ENCODE peak calls at places on chromosomes 6 and 20, in eight cellular contexts. One of them, this sample, is unnamed.
A peak's percentile ranks its signal among the peaks of the same experiment; 100 is the strongest.

GRCh38 chr20:49595811-49596545 is 28.0 kb upstream of the PTGIS start:
- DNase-seq in dorsolateral prefrontal cortex: no peak
- DNase-seq in fibroblast of lung: peak; percentile 91
- DNase-seq in uterus: peak; percentile 71
- DNase-seq in right cardiac atrium: no peak
- DNase-seq in brain microvascular endothelial cell: peak; percentile 64
- DNase-seq in BE2C: no peak
- DNase-seq in fibroblast of villous mesenchyme: no peak
- DNase-seq in this sample: no peak

GRCh38 chr6:13272131-13273046 is 55.9 kb downstream of the TBC1D7 start:
- DNase-seq in dorsolateral prefrontal cortex: no peak
- DNase-seq in fibroblast of lung: peak; percentile 63
- DNase-seq in uterus: no peak
- DNase-seq in right cardiac atrium: peak; percentile 75
- DNase-seq in brain microvascular endothelial cell: no peak
- DNase-seq in BE2C: no peak
- DNase-seq in fibroblast of villous mesenchyme: no peak
- DNase-seq in this sample: no peak

GRCh38 chr20:17571153-17571527 is 1.3 kb downstream of the DSTN start:
- DNase-seq in dorsolateral prefrontal cortex: no peak
- DNase-seq in fibroblast of lung: peak; percentile 24
- DNase-seq in uterus: no peak
- DNase-seq in right cardiac atrium: no peak
- DNase-seq in brain microvascular endothelial cell: no peak
- DNase-seq in BE2C: no peak
- DNase-seq in fibroblast of villous mesenchyme: peak; percentile 47
- DNase-seq in this sample: no peak

GRCh38 chr6:111427341-111428116 is 55.5 kb downstream of the REV3L start:
- DNase-seq in dorsolateral prefrontal cortex: no peak
- DNase-seq in fibroblast of lung: peak; percentile 87
- DNase-seq in uterus: no peak
- DNase-seq in right cardiac atrium: no peak
- DNase-seq in brain microvascular endothelial cell: peak; percentile 85
- DNase-seq in BE2C: no peak
- DNase-seq in fibroblast of villous mesenchyme: peak; percentile 93
- DNase-seq in this sample: no peak

GRCh38 chr20:11387189-11387754 is 530.4 kb upstream of the BTBD3 start:
- DNase-seq in dorsolateral prefrontal cortex: no peak
- DNase-seq in fibroblast of lung: peak; percentile 97
- DNase-seq in uterus: no peak
- DNase-seq in right cardiac atrium: no peak
- DNase-seq in brain microvascular endothelial cell: peak; percentile 89
- DNase-seq in BE2C: no peak
- DNase-seq in fibroblast of villous mesenchyme: peak; percentile 92
- DNase-seq in this sample: no peak

GRCh38 chr6:77337392-77337791 is 125.9 kb downstream of the HTR1B start:
- DNase-seq in dorsolateral prefrontal cortex: no peak
- DNase-seq in fibroblast of lung: no peak
- DNase-seq in uterus: no peak
- DNase-seq in right cardiac atrium: no peak
- DNase-seq in brain microvascular endothelial cell: no peak
- DNase-seq in BE2C: no peak
- DNase-seq in fibroblast of villous mesenchyme: no peak
- DNase-seq in this sample: no peak

GRCh38 chr6:139355777-139356445 is 18.5 kb downstream of the CITED2 start:
- DNase-seq in dorsolateral prefrontal cortex: no peak
- DNase-seq in fibroblast of lung: no peak
- DNase-seq in uterus: no peak
- DNase-seq in right cardiac atrium: no peak
- DNase-seq in brain microvascular endothelial cell: no peak
- DNase-seq in BE2C: no peak
- DNase-seq in fibroblast of villous mesenchyme: no peak
- DNase-seq in this sample: no peak

GRCh38 chr20:62411479-62412193 is 4.6 kb upstream of the CABLES2 start:
- DNase-seq in dorsolateral prefrontal cortex: no peak
- DNase-seq in fibroblast of lung: no peak
- DNase-seq in uterus: no peak
- DNase-seq in right cardiac atrium: no peak
- DNase-seq in brain microvascular endothelial cell: no peak
- DNase-seq in BE2C: no peak
- DNase-seq in fibroblast of villous mesenchyme: no peak
- DNase-seq in this sample: no peak

GRCh38 chr6:106077170-106077569 is 9.0 kb upstream of the PRDM1 start:
- DNase-seq in dorsolateral prefrontal cortex: no peak
- DNase-seq in fibroblast of lung: peak; percentile 43
- DNase-seq in uterus: no peak
- DNase-seq in right cardiac atrium: no peak
- DNase-seq in brain microvascular endothelial cell: no peak
- DNase-seq in BE2C: no peak
- DNase-seq in fibroblast of villous mesenchyme: no peak
- DNase-seq in this sample: no peak

GRCh38 chr20:5297280-5298004 is 19.3 kb downstream of the PROKR2 start:
- DNase-seq in dorsolateral prefrontal cortex: no peak
- DNase-seq in fibroblast of lung: peak; percentile 21
- DNase-seq in uterus: no peak
- DNase-seq in right cardiac atrium: no peak
- DNase-seq in brain microvascular endothelial cell: no peak
- DNase-seq in BE2C: no peak
- DNase-seq in fibroblast of villous mesenchyme: peak; percentile 13
- DNase-seq in this sample: no peak

GRCh38 chr20:33664085-33664761 is 2.1 kb downstream of the C20orf144 start:
- DNase-seq in dorsolateral prefrontal cortex: no peak
- DNase-seq in fibroblast of lung: no peak
- DNase-seq in uterus: no peak
- DNase-seq in right cardiac atrium: peak; percentile 59
- DNase-seq in brain microvascular endothelial cell: no peak
- DNase-seq in BE2C: no peak
- DNase-seq in fibroblast of villous mesenchyme: no peak
- DNase-seq in this sample: no peak

GRCh38 chr6:67615796-67616195 is 1019.3 kb upstream of the ADGRB3 start:
- DNase-seq in dorsolateral prefrontal cortex: no peak
- DNase-seq in fibroblast of lung: peak; percentile 75
- DNase-seq in uterus: no peak
- DNase-seq in right cardiac atrium: no peak
- DNase-seq in brain microvascular endothelial cell: peak; percentile 37
- DNase-seq in BE2C: no peak
- DNase-seq in fibroblast of villous mesenchyme: no peak
- DNase-seq in this sample: no peak

GRCh38 chr20:19761853-19762252 is 3.8 kb downstream of the RIN2 start:
- DNase-seq in dorsolateral prefrontal cortex: no peak
- DNase-seq in fibroblast of lung: no peak
- DNase-seq in uterus: no peak
- DNase-seq in right cardiac atrium: no peak
- DNase-seq in brain microvascular endothelial cell: no peak
- DNase-seq in BE2C: no peak
- DNase-seq in fibroblast of villous mesenchyme: no peak
- DNase-seq in this sample: no peak

GRCh38 chr6:28081486-28081751 is 1.1 kb downstream of the ZNF165 start:
- DNase-seq in dorsolateral prefrontal cortex: no peak
- DNase-seq in fibroblast of lung: peak; percentile 5
- DNase-seq in uterus: no peak
- DNase-seq in right cardiac atrium: no peak
- DNase-seq in brain microvascular endothelial cell: no peak
- DNase-seq in BE2C: no peak
- DNase-seq in fibroblast of villous mesenchyme: no peak
- DNase-seq in this sample: no peak

GRCh38 chr20:21102691-21103311 is 3.4 kb downstream of the LINC00237 start:
- DNase-seq in dorsolateral prefrontal cortex: peak; percentile 50
- DNase-seq in fibroblast of lung: no peak
- DNase-seq in uterus: no peak
- DNase-seq in right cardiac atrium: peak; percentile 74
- DNase-seq in brain microvascular endothelial cell: no peak
- DNase-seq in BE2C: no peak
- DNase-seq in fibroblast of villous mesenchyme: peak; percentile 11
- DNase-seq in this sample: peak; percentile 87
- H3K4me3 ChIP-seq in dorsolateral prefrontal cortex: peak overlapping the region; percentile 49
- H3K4me3 ChIP-seq in fibroblast of lung: no peak overlapping the region
- H3K4me3 ChIP-seq in uterus: no peak overlapping the region
- H3K4me3 ChIP-seq in right cardiac atrium: peak overlapping the region; percentile 72
- H3K4me3 ChIP-seq in brain microvascular endothelial cell: no peak overlapping the region
- H3K4me3 ChIP-seq in BE2C: no peak overlapping the region
- H3K4me3 ChIP-seq in fibroblast of villous mesenchyme: no peak overlapping the region
- H3K4me3 ChIP-seq in this sample: peak overlapping the region; percentile 81

DNA sequence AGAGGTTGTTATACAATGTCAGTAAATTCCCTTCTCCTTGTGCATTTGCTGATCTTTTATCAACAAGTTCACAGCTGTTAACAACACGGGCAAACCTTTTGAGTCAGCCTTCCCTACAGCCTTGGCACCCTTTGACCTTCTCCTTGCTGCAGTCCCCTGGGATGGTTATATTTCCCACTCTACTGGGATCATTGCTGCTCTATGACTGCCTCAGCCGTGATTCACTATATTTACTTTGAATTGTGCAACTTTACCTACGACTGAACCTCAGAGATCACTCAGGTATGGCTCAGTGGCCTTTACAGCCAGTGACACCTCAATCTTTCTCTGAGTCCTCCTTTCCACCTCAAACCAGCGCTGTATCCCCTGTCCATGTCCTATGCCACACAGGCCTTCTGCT is 1293.3 kb downstream of the EPHA7 start:
- DNase-seq in dorsolateral prefrontal cortex: no peak
- DNase-seq in fibroblast of lung: no peak
- DNase-seq in uterus: no peak
- DNase-seq in right cardiac atrium: no peak
- DNase-seq in brain microvascular endothelial cell: no peak
- DNase-seq in BE2C: no peak
- DNase-seq in fibroblast of villous mesenchyme: no peak
- DNase-seq in this sample: no peak
- H3K4me3 ChIP-seq in dorsolateral prefrontal cortex: no peak overlapping the region
- H3K4me3 ChIP-seq in fibroblast of lung: no peak overlapping the region
- H3K4me3 ChIP-seq in uterus: no peak overlapping the region
- H3K4me3 ChIP-seq in right cardiac atrium: no peak overlapping the region
- H3K4me3 ChIP-seq in brain microvascular endothelial cell: no peak overlapping the region
- H3K4me3 ChIP-seq in BE2C: no peak overlapping the region
- H3K4me3 ChIP-seq in fibroblast of villous mesenchyme: no peak overlapping the region
- H3K4me3 ChIP-seq in this sample: no peak overlapping the region

GRCh38 chr20:60085551-60086132 is 127.4 kb downstream of the CDH26 start:
- DNase-seq in dorsolateral prefrontal cortex: no peak
- DNase-seq in fibroblast of lung: no peak
- DNase-seq in uterus: no peak
- DNase-seq in right cardiac atrium: no peak
- DNase-seq in brain microvascular endothelial cell: no peak
- DNase-seq in BE2C: no peak
- DNase-seq in fibroblast of villous mesenchyme: no peak
- DNase-seq in this sample: peak; percentile 73

GRCh38 chr20:60091284-60091683 is 133.1 kb downstream of the CDH26 start:
- DNase-seq in dorsolateral prefrontal cortex: no peak
- DNase-seq in fibroblast of lung: no peak
- DNase-seq in uterus: no peak
- DNase-seq in right cardiac atrium: no peak
- DNase-seq in brain microvascular endothelial cell: no peak
- DNase-seq in BE2C: no peak
- DNase-seq in fibroblast of villous mesenchyme: no peak
- DNase-seq in this sample: no peak

GRCh38 chr20:60086936-60087562 is 128.8 kb downstream of the CDH26 start:
- DNase-seq in dorsolateral prefrontal cortex: no peak
- DNase-seq in fibroblast of lung: no peak
- DNase-seq in uterus: no peak
- DNase-seq in right cardiac atrium: no peak
- DNase-seq in brain microvascular endothelial cell: no peak
- DNase-seq in BE2C: no peak
- DNase-seq in fibroblast of villous mesenchyme: no peak
- DNase-seq in this sample: no peak

GRCh38 chr20:60088236-60088635 is 130.0 kb downstream of the CDH26 start:
- DNase-seq in dorsolateral prefrontal cortex: no peak
- DNase-seq in fibroblast of lung: no peak
- DNase-seq in uterus: no peak
- DNase-seq in right cardiac atrium: no peak
- DNase-seq in brain microvascular endothelial cell: no peak
- DNase-seq in BE2C: no peak
- DNase-seq in fibroblast of villous mesenchyme: no peak
- DNase-seq in this sample: no peak

GRCh38 chr20:60087563-60088105 is 129.4 kb downstream of the CDH26 start:
- DNase-seq in dorsolateral prefrontal cortex: no peak
- DNase-seq in fibroblast of lung: peak; percentile 16
- DNase-seq in uterus: no peak
- DNase-seq in right cardiac atrium: no peak
- DNase-seq in brain microvascular endothelial cell: no peak
- DNase-seq in BE2C: no peak
- DNase-seq in fibroblast of villous mesenchyme: no peak
- DNase-seq in this sample: no peak
- H3K4me3 ChIP-seq in dorsolateral prefrontal cortex: peak overlapping the region; percentile 38
- H3K4me3 ChIP-seq in fibroblast of lung: no peak overlapping the region
- H3K4me3 ChIP-seq in uterus: no peak overlapping the region
- H3K4me3 ChIP-seq in right cardiac atrium: peak overlapping the region; percentile 37
- H3K4me3 ChIP-seq in brain microvascular endothelial cell: no peak overlapping the region
- H3K4me3 ChIP-seq in BE2C: no peak overlapping the region
- H3K4me3 ChIP-seq in fibroblast of villous mesenchyme: no peak overlapping the region
- H3K4me3 ChIP-seq in this sample: no peak overlapping the region

GRCh38 chr20:54477556-54477955 is 2.2 kb downstream of the DOK5 start:
- DNase-seq in dorsolateral prefrontal cortex: no peak
- DNase-seq in fibroblast of lung: peak; percentile 64
- DNase-seq in uterus: no peak
- DNase-seq in right cardiac atrium: no peak
- DNase-seq in brain microvascular endothelial cell: no peak
- DNase-seq in BE2C: no peak
- DNase-seq in fibroblast of villous mesenchyme: no peak
- DNase-seq in this sample: no peak
- H3K4me3 ChIP-seq in dorsolateral prefrontal cortex: peak overlapping the region; percentile 65
- H3K4me3 ChIP-seq in fibroblast of lung: peak overlapping the region; percentile 88
- H3K4me3 ChIP-seq in uterus: no peak overlapping the region
- H3K4me3 ChIP-seq in right cardiac atrium: peak overlapping the region; percentile 77
- H3K4me3 ChIP-seq in brain microvascular endothelial cell: no peak overlapping the region
- H3K4me3 ChIP-seq in BE2C: no peak overlapping the region
- H3K4me3 ChIP-seq in fibroblast of villous mesenchyme: no peak overlapping the region
- H3K4me3 ChIP-seq in this sample: no peak overlapping the region

GRCh38 chr20:63567382-63568169 is 6.5 kb downstream of the HELZ2 start:
- DNase-seq in dorsolateral prefrontal cortex: no peak
- DNase-seq in fibroblast of lung: no peak
- DNase-seq in uterus: no peak
- DNase-seq in right cardiac atrium: no peak
- DNase-seq in brain microvascular endothelial cell: peak; percentile 20
- DNase-seq in BE2C: no peak
- DNase-seq in fibroblast of villous mesenchyme: no peak
- DNase-seq in this sample: no peak
- H3K4me3 ChIP-seq in dorsolateral prefrontal cortex: no peak overlapping the region
- H3K4me3 ChIP-seq in fibroblast of lung: no peak overlapping the region
- H3K4me3 ChIP-seq in uterus: no peak overlapping the region
- H3K4me3 ChIP-seq in right cardiac atrium: no peak overlapping the region
- H3K4me3 ChIP-seq in brain microvascular endothelial cell: no peak overlapping the region
- H3K4me3 ChIP-seq in BE2C: no peak overlapping the region
- H3K4me3 ChIP-seq in fibroblast of villous mesenchyme: no peak overlapping the region
- H3K4me3 ChIP-seq in this sample: no peak overlapping the region

DNA sequence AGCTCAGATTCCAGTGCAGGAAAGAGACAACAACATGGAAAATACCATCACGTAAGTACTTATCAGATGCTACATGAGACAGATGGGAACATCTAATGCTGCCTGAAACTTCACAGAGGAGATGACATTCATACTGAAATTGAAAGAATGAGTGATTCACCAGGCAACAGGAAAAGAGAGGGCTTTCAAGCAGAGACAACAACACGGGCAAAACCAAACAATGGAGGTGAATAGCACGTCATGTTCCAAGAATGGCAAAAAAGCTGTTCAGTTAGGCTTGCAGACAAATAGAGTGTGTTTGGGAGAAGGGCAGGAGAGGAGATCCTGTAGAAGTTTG is 39.3 kb downstream of the GTF2H5 start:
- DNase-seq in dorsolateral prefrontal cortex: no peak
- DNase-seq in fibroblast of lung: peak; percentile 75
- DNase-seq in uterus: no peak
- DNase-seq in right cardiac atrium: no peak
- DNase-seq in brain microvascular endothelial cell: peak; percentile 83
- DNase-seq in BE2C: no peak
- DNase-seq in fibroblast of villous mesenchyme: peak; percentile 73
- DNase-seq in this sample: no peak
- H3K4me3 ChIP-seq in dorsolateral prefrontal cortex: no peak overlapping the region
- H3K4me3 ChIP-seq in fibroblast of lung: no peak overlapping the region
- H3K4me3 ChIP-seq in uterus: no peak overlapping the region
- H3K4me3 ChIP-seq in right cardiac atrium: no peak overlapping the region
- H3K4me3 ChIP-seq in brain microvascular endothelial cell: no peak overlapping the region
- H3K4me3 ChIP-seq in BE2C: no peak overlapping the region
- H3K4me3 ChIP-seq in fibroblast of villous mesenchyme: no peak overlapping the region
- H3K4me3 ChIP-seq in this sample: no peak overlapping the region

This sample was measured in endodermal cell.